ENCODE peak calls at places on chromosomes 5 and 9, in ten cellular contexts. K is pancreas; Y is A549; P is activated CD8-positive, alpha-beta T cell treated with anti-CD3 and anti-CD28 coated beads for 36 hours; X is T-cell; B is GM23338; M is activated naive CD4-positive, alpha-beta T cell treated with anti-CD3 and anti-CD28 coated beads, Interleukin-2, amount 50 U/mL, for 72 hours; A is HCT116; N is Right ventricle myocardium inferior; W is activated naive CD8-positive, alpha-beta T cell treated with anti-CD3 and anti-CD28 coated beads, Interleukin-2, amount 50 U/mL, for 24 hours. O is an unnamed sample.

GRCh38 chr5:16095612-16096011 is 84.0 kb downstream of the MARCHF11 start:
- ATAC-seq in M (no peak), W (no peak), N (peak), K (no peak), A (no peak), X (no peak), B (no peak), Y (no peak), P (no peak), O (no peak)

GRCh38 chr9:70479880-70480291 is 65.4 kb upstream of the KLF9 start:
- ATAC-seq in N (peak), K (peak), Y (no peak), X (no peak), W (no peak), M (no peak), B (peak), P (no peak), A (peak), O (no peak)

GRCh38 chr9:21465859-21466518 is 16.1 kb downstream of the IFNE start:
- ATAC-seq in K (peak), W (peak), P (peak), X (no peak), Y (no peak), A (peak), B (peak), M (peak), N (no peak), O (no peak)

GRCh38 chr5:80623911-80624457 is 30.5 kb upstream of the MSH3 start:
- ATAC-seq in N (no peak), M (no peak), A (no peak), K (peak), B (no peak), P (no peak), Y (no peak), X (no peak), W (no peak), O (no peak)

GRCh38 chr9:128916204-128916603 is 4.6 kb upstream of the PHYHD1 start:
- ATAC-seq in B (no peak), N (peak), A (no peak), Y (no peak), X (no peak), M (no peak), P (no peak), K (peak), W (no peak), O (no peak)

GRCh38 chr5:111997308-111998159 is 240.5 kb upstream of the NREP start:
- ATAC-seq in A (peak), Y (no peak), M (peak), K (no peak), B (no peak), N (no peak), X (no peak), P (no peak), W (peak), O (no peak)

GRCh38 chr9:124499214-124499613 is 8.0 kb downstream of the NR5A1 start:
- ATAC-seq in Y (no peak), P (no peak), K (no peak), B (no peak), W (no peak), X (no peak), N (no peak), M (no peak), A (no peak), O (no peak)

GRCh38 chr9:6827370-6827949 is 69.7 kb downstream of the KDM4C start:
- ATAC-seq in K (peak), W (peak), B (peak), A (peak), Y (peak), P (peak), M (peak), N (no peak), X (no peak), O (no peak)

GRCh38 chr5:100791376-100791775 is 111.7 kb downstream of the ST8SIA4 start:
- ATAC-seq in X (no peak), M (no peak), K (no peak), A (no peak), P (no peak), B (no peak), W (no peak), N (no peak), Y (no peak), O (no peak)

GRCh38 chr5:174312270-174312617 is 266.7 kb downstream of the NSG2 start:
- ATAC-seq in B (no peak), M (no peak), X (no peak), W (no peak), A (peak), Y (no peak), K (no peak), P (no peak), N (no peak), O (no peak)

GRCh38 chr5:73450041-73450598 is 1.5 kb upstream of the FOXD1 start:
- ATAC-seq in M (no peak), A (no peak), P (no peak), K (no peak), Y (no peak), N (no peak), B (no peak), W (no peak), X (no peak), O (no peak)

GRCh38 chr5:172429201-172429940 is 25.0 kb downstream of the SH3PXD2B start:
- ATAC-seq in N (peak), X (no peak), K (peak), P (no peak), W (no peak), A (no peak), B (no peak), Y (no peak), M (no peak), O (no peak)

GRCh38 chr9:75372499-75373268 is 284.4 kb downstream of the OSTF1 start:
- ATAC-seq in Y (no peak), W (no peak), P (no peak), A (no peak), N (peak), M (no peak), X (no peak), B (no peak), K (peak), O (no peak)

GRCh38 chr5:61301820-61302563 is 30.1 kb upstream of the ZSWIM6 start:
- ATAC-seq in N (peak), P (no peak), A (peak), K (peak), W (no peak), Y (peak), X (no peak), B (peak), M (no peak), O (no peak)

GRCh38 chr5:100232730-100233129 is 302.4 kb upstream of the FAM174A start:
- ATAC-seq in M (no peak), X (no peak), Y (no peak), N (no peak), A (no peak), W (no peak), P (no peak), K (no peak), B (no peak), O (no peak)

GRCh38 chr9:129191234-129191633 is 13.2 kb upstream of the IER5L start:
- ATAC-seq in Y (no peak), X (no peak), K (no peak), M (no peak), B (no peak), A (no peak), N (no peak), P (no peak), W (no peak), O (no peak)

GRCh38 chr5:5481633-5482032 is 59.2 kb downstream of the ICE1 start:
- ATAC-seq in P (no peak), X (no peak), A (no peak), M (no peak), B (no peak), W (no peak), Y (no peak), N (no peak), K (no peak), O (no peak)

GRCh38 chr5:153792305-153792704 is 246.4 kb downstream of the FAM114A2 start:
- ATAC-seq in A (no peak), N (no peak), W (no peak), M (no peak), P (no peak), X (no peak), K (no peak), B (no peak), Y (no peak), O (no peak)

GRCh38 chr5:125835293-125836172 is 587.7 kb upstream of the GRAMD2B start:
- ATAC-seq in A (peak), P (no peak), K (peak), X (no peak), M (no peak), B (peak), N (peak), Y (no peak), W (no peak), O (peak)